ENCODE peak calls at places on chromosomes 6 and 20, in four cellular contexts. P is fibroblast of lung, F is pancreas, H is heart left ventricle. Y is an unnamed sample.
A peak's percentile ranks its signal among the peaks of the same experiment; 100 is the strongest.

GRCh38 chr6:36427781-36428345 is 14.8 kb downstream of the PXT1 start:
- DNase-seq in P (peak; percentile 48), H (no peak), F (no peak), Y (no peak)

GRCh38 chr6:71139249-71139648 is 149.4 kb upstream of the OGFRL1 start:
- DNase-seq in H (no peak), P (peak; percentile 76), F (no peak), Y (no peak)

GRCh38 chr6:48087448-48087847 is 23.5 kb downstream of the PTCHD4 start:
- DNase-seq in F (no peak), H (no peak), P (no peak), Y (no peak)

GRCh38 chr6:3523288-3523670 is 66.4 kb upstream of the SLC22A23 start:
- DNase-seq in F (no peak), P (no peak), H (no peak), Y (peak; percentile 45)

GRCh38 chr6:105014954-105015353 is 58.0 kb downstream of the LIN28B start:
- DNase-seq in H (no peak), P (peak; percentile 10), F (no peak), Y (no peak)

GRCh38 chr6:157272866-157273755 is 50.2 kb downstream of the TMEM242 start:
- DNase-seq in P (no peak), H (no peak), F (no peak), Y (no peak)

GRCh38 chr6:107692351-107692750 is 131.8 kb downstream of the SCML4 start:
- DNase-seq in F (no peak), P (peak; percentile 51), H (no peak), Y (no peak)

GRCh38 chr20:12252793-12253192 is 335.1 kb downstream of the BTBD3 start:
- DNase-seq in F (no peak), H (no peak), P (peak; percentile 43), Y (no peak)

GRCh38 chr6:17167327-17167979 is 65.6 kb downstream of the STMND1 start:
- DNase-seq in F (peak; percentile 57), H (no peak), P (peak; percentile 70), Y (peak; percentile 41)

GRCh38 chr20:64035066-64035932 is 683 bp upstream of the C20orf204 start:
- DNase-seq in F (no peak), H (no peak), P (no peak), Y (no peak)
- H3K4me1 ChIP-seq in F (no peaks in the 10 kb centered on the region), H (peaks cover 35% of the 10 kb centered on the region), P (no peaks in the 10 kb centered on the region), Y (peaks cover 24% of the 10 kb centered on the region)

DNA sequence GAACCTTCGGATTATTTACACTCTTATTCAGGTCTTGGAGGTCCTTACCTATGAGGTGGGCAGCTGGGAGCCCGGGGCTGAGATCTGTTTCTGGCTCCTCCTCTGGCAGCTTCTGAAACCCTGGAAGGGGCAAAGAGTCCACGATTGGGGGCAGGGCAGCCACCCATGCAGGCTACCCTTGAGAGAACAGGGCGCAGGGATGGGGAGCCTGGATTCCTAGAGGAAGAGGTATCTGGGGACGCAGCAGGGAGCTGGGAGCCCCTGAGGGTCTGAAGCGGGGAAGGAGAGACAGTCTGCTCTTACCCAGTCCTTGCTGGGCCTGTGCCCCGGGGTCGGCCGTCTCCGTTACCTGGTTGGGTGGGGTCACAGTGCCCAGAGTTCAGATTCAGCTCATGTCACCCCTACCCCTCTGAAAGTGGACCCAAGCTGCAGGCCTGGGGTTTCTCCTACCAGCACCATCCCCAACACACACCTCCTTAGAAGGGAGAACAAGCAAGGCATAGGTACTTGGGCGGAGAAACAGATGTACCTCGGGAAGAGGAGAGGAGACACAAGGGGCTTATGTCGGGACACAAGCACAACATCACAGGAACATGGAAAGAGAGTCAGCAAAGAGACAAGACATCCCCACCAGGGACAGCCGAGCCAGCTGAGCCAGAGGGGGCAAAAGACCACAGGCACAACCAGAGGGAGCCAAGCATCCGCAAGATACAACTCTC is 554 bp downstream of the LTB start:
- DNase-seq in H (no peak), F (no peak), P (no peak), Y (no peak)
- H3K27ac ChIP-seq in H (peak overlapping the region; percentile 89), F (no peak overlapping the region), P (no peak overlapping the region), Y (peak overlapping the region; percentile 79)

GRCh38 chr6:42745083-42745637 is 743 bp downstream of the TBCC start:
- DNase-seq in H (peak; percentile 58), P (peak; percentile 43), F (peak; percentile 38), Y (peak; percentile 41)
- TF ChIP-seq CTCF in H (no peak), P (no peak), F (no peak), Y (no peak)

GRCh38 chr6:90249458-90249857 is 47.2 kb downstream of the BACH2 start:
- DNase-seq in H (no peak), P (no peak), F (no peak), Y (no peak)
- H3K4me1 ChIP-seq in H (no peaks in the 10 kb centered on the region), P (no peaks in the 10 kb centered on the region), F (no peaks in the 10 kb centered on the region), Y (no peaks in the 10 kb centered on the region)

DNA sequence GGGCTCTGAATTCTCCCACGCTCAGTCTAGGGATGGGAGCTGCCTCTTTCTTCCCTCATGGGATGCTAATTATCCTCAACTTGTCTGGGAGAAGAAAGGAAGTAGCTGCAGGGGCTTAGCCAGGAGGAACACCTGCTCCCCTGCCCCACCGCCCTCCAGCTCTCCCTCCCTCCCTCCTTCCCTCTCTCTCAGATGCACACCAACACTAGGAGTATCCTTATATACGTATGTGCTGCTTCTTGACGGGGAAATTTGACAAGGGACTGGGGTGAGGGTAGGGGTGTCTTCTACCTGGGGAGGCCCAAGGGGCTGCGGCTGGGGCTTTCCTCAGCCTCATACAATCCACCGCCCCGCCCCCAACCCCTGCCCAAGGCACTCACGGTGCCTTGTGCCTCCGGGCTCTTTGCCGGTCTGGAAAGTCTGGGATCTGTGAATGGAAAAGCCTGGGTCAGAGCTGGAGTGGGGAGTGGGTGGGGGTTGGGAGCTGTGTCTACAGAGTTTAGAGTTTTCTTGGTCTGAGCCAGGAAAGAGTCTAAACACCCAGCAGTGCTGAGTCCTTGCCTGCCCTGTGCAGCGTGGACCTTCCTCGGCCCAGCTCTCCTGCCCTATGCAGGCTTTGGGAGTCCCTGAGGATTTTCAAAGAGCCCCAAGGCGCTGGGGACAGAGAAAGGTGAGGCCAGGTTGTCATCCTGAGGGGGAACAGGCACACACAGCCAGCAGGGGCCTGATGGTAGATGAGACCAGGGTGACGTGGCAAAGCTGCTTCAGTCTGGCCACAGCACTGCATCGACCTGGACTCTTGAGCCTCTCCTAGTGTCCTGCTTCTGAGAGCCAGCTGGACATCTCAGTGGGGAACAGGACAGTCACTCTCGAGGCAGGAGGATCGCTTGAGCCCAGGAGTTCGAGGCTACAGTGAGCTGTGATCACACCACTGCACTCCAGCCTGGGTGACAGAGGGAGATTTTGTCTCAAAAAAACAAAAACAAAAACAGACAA is 29.3 kb upstream of the EMILIN3 start:
- DNase-seq in F (no peak), H (no peak), P (no peak), Y (no peak)
- H3K27ac ChIP-seq in F (no peak overlapping the region), H (peak overlapping the region; percentile 42), P (no peak overlapping the region), Y (peak overlapping the region; percentile 18)

DNA sequence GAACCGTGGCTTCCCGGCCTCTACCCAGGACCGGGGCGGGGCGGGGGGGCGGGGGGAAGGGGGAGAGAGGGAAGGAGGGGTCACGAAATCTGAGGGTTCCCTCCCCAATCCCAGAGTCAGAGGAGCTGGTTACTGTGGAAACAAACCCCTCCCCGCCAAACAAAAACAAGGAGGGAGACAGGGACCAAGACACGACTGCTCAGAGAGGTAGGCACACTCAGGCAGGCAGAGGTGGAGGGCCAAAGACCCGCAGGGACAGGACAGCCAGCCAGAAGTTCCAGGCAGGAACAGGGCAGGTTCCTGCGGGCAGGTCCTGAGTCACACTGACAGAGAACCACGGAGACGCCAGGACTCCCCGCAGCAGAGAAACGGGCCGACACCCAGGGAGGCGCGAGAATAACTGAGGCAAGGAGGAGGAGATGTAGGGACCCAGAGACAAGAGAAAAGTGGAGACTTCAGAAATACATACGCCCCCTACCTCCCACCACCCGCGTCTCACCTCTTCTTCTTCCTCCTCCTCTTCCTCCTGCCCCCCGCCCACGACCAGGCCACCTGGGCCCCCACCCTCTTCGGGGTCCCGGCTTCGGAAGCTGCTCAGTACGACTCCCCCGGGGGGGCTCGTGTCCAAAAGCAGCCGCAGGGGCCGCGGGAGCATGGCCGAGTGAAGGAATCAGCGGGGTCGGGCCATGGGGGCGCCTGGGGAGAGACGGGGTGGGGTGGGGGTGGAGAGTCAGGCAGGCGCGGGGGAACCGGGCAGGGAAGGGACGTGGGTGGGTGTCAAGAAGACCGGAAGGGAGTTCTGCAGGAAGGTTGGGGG is 578 bp downstream of the RGL2 start:
- DNase-seq in F (peak; percentile 74), P (peak; percentile 76), H (peak; percentile 71), Y (peak; percentile 82)
- TF ChIP-seq CTCF in F (no peak), P (no peak), H (no peak), Y (no peak)

GRCh38 chr6:31820051-31820389 is 4.7 kb downstream of the HSPA1A start:
- DNase-seq in F (no peak), H (no peak), P (no peak), Y (peak; percentile 30)
- H3K4me1 ChIP-seq in F (peaks cover 23% of the 10 kb centered on the region), H (peaks cover 58% of the 10 kb centered on the region), P (peaks cover 7% of the 10 kb centered on the region), Y (peaks cover 70% of the 10 kb centered on the region)

DNA sequence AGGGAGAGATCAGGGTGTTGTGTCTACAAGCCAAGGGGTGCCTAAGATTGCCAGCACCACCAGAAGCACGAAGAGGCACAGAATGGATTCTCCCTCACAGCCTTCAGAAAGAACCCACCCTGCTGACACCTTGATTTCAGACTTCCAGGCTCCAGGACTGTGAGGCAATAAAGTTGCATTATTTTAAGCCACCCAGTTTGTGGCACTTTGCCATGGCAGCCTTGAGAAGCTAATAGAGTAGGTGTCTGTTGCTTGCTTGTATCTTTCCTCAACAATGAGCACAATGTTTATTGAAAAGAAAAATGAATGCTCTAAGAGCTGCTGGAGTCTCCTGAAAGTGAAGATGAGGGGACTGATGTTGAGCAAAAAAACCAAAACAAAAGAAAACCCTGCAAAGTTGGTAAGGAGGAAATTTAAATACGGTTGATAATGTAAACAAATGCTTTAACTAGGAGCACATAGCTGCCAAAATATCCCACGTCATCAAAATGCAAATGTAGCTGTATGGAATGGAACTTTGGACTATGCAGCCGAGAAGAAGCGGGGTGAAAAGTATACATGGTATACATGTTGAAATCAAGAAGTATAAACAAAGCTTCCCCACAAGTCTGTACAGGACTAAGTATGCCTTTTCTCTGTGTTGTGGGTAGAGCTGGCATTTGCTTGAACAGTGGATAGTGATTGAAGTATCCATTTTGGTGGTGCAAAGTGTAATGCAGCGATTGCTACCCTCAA is 8.0 kb downstream of the IL20RA start:
- DNase-seq in P (no peak), H (no peak), F (no peak), Y (peak; percentile 58)
- H3K27ac ChIP-seq in P (no peak overlapping the region), H (no peak overlapping the region), F (no peak overlapping the region), Y (peak overlapping the region; percentile 56)

GRCh38 chr20:24942679-24943078 is 6.4 kb upstream of the CST7 start:
- DNase-seq in F (peak; percentile 5), H (no peak), P (no peak), Y (no peak)

GRCh38 chr20:24943196-24943595 is 5.9 kb upstream of the CST7 start:
- DNase-seq in P (no peak), F (peak; percentile 3), H (no peak), Y (no peak)

GRCh38 chr20:24938498-24938897 is 10.6 kb upstream of the CST7 start:
- DNase-seq in F (peak; percentile 2), P (no peak), H (no peak), Y (no peak)

GRCh38 chr20:24948939-24949679 is at the start of gene CST7:
- DNase-seq in P (peak; percentile 46), H (peak; percentile 82), F (peak; percentile 26), Y (peak; percentile 63)

DNA sequence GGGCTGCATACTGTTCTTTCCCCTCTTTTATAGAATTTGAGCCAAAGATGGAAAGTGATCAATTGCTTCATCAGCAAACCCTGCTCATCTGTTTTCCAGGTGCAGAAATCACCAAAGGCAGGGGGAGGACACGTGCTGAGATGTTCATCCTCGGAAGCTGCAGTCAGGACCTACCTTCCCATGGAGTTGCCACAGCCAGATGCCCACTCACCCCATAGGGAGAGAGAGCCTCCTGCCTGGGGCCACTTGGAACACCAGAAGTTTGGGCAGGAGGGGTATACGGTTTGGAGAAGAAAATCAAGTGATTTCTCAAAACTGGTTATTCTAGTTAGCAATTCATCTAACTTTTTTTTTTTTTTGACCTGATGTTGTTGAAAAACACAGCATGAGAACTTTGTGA is 5.3 kb upstream of the CST7 start:
- DNase-seq in F (no peak), P (no peak), H (no peak), Y (no peak)
- TF ChIP-seq CTCF in F (no peak), P (no peak), H (no peak), Y (no peak)

GRCh38 chr6:32982702-32983492 is 14.5 kb downstream of the BRD2 start:
- DNase-seq in F (no peak), P (no peak), H (no peak), Y (no peak)
- H3K4me1 ChIP-seq in F (peaks cover 15% of the 10 kb centered on the region), P (no peaks in the 10 kb centered on the region), H (peaks cover 24% of the 10 kb centered on the region), Y (peaks cover 73% of the 10 kb centered on the region)

Y was measured in transverse colon.